ENCODE peak calls at places on chromosomes 16 and 17, in ten cellular contexts. One of them, this sample, is unnamed.

GRCh38 chr17:42774066-42774750 is 959 bp downstream of the VPS25 start:
- DNase-seq in T-helper 9 cell: no peak
- DNase-seq in body of pancreas: no peak
- DNase-seq in Daoy: peak; percentile 69
- DNase-seq in iris pigment epithelial cell: peak; percentile 51
- DNase-seq in anterior cingulate cortex: no peak
- DNase-seq in stimulated activated CD8-positive, alpha-beta memory T cell treated with anti-CD3 and anti-CD28 coated beads, Interleukin-2, amount 100 ng/mL, for 48 hours: no peak
- DNase-seq in neural progenitor cell: no peak
- DNase-seq in HTR-8/SVneo: no peak
- DNase-seq in Calu3: no peak
- DNase-seq in this sample: no peak

GRCh38 chr16:23871924-23872323 is 36.1 kb downstream of the PRKCB start:
- DNase-seq in T-helper 9 cell: no peak
- DNase-seq in body of pancreas: peak; percentile 25
- DNase-seq in Daoy: no peak
- DNase-seq in iris pigment epithelial cell: no peak
- DNase-seq in anterior cingulate cortex: peak; percentile 15
- DNase-seq in stimulated activated CD8-positive, alpha-beta memory T cell treated with anti-CD3 and anti-CD28 coated beads, Interleukin-2, amount 100 ng/mL, for 48 hours: no peak
- DNase-seq in neural progenitor cell: no peak
- DNase-seq in HTR-8/SVneo: no peak
- DNase-seq in Calu3: no peak
- DNase-seq in this sample: no peak

GRCh38 chr16:48609453-48610023 is 442 bp downstream of the N4BP1 start:
- DNase-seq in T-helper 9 cell: no peak
- DNase-seq in body of pancreas: peak; percentile 75
- DNase-seq in Daoy: no peak
- DNase-seq in iris pigment epithelial cell: peak; percentile 34
- DNase-seq in anterior cingulate cortex: peak; percentile 59
- DNase-seq in stimulated activated CD8-positive, alpha-beta memory T cell treated with anti-CD3 and anti-CD28 coated beads, Interleukin-2, amount 100 ng/mL, for 48 hours: peak; percentile 28
- DNase-seq in neural progenitor cell: peak; percentile 86
- DNase-seq in HTR-8/SVneo: peak; percentile 22
- DNase-seq in Calu3: peak; percentile 20
- DNase-seq in this sample: peak; percentile 64

GRCh38 chr16:85916141-85916890 is 17.4 kb downstream of the IRF8 start:
- DNase-seq in T-helper 9 cell: no peak
- DNase-seq in body of pancreas: peak; percentile 87
- DNase-seq in Daoy: peak; percentile 76
- DNase-seq in iris pigment epithelial cell: peak; percentile 52
- DNase-seq in anterior cingulate cortex: no peak
- DNase-seq in stimulated activated CD8-positive, alpha-beta memory T cell treated with anti-CD3 and anti-CD28 coated beads, Interleukin-2, amount 100 ng/mL, for 48 hours: no peak
- DNase-seq in neural progenitor cell: no peak
- DNase-seq in HTR-8/SVneo: no peak
- DNase-seq in Calu3: peak; percentile 75
- DNase-seq in this sample: peak; percentile 58

GRCh38 chr16:23953476-23953875 is 117.7 kb downstream of the PRKCB start:
- DNase-seq in T-helper 9 cell: no peak
- DNase-seq in body of pancreas: no peak
- DNase-seq in Daoy: no peak
- DNase-seq in iris pigment epithelial cell: no peak
- DNase-seq in anterior cingulate cortex: no peak
- DNase-seq in stimulated activated CD8-positive, alpha-beta memory T cell treated with anti-CD3 and anti-CD28 coated beads, Interleukin-2, amount 100 ng/mL, for 48 hours: no peak
- DNase-seq in neural progenitor cell: no peak
- DNase-seq in HTR-8/SVneo: no peak
- DNase-seq in Calu3: no peak
- DNase-seq in this sample: no peak

GRCh38 chr17:47207143-47208067 is 1.7 kb upstream of the MYL4 start:
- DNase-seq in T-helper 9 cell: no peak
- DNase-seq in body of pancreas: no peak
- DNase-seq in Daoy: no peak
- DNase-seq in iris pigment epithelial cell: no peak
- DNase-seq in anterior cingulate cortex: no peak
- DNase-seq in stimulated activated CD8-positive, alpha-beta memory T cell treated with anti-CD3 and anti-CD28 coated beads, Interleukin-2, amount 100 ng/mL, for 48 hours: no peak
- DNase-seq in neural progenitor cell: no peak
- DNase-seq in HTR-8/SVneo: no peak
- DNase-seq in Calu3: no peak
- DNase-seq in this sample: no peak

GRCh38 chr16:49532243-49532870 is 158.8 kb downstream of the C16orf78 start:
- DNase-seq in T-helper 9 cell: no peak
- DNase-seq in body of pancreas: no peak
- DNase-seq in Daoy: no peak
- DNase-seq in iris pigment epithelial cell: no peak
- DNase-seq in anterior cingulate cortex: no peak
- DNase-seq in stimulated activated CD8-positive, alpha-beta memory T cell treated with anti-CD3 and anti-CD28 coated beads, Interleukin-2, amount 100 ng/mL, for 48 hours: no peak
- DNase-seq in neural progenitor cell: peak; percentile 59
- DNase-seq in HTR-8/SVneo: no peak
- DNase-seq in Calu3: no peak
- DNase-seq in this sample: no peak

GRCh38 chr17:7217113-7217987 is 2.3 kb downstream of the DLG4 start:
- DNase-seq in T-helper 9 cell: no peak
- DNase-seq in body of pancreas: peak; percentile 64
- DNase-seq in Daoy: peak; percentile 61
- DNase-seq in iris pigment epithelial cell: peak; percentile 73
- DNase-seq in anterior cingulate cortex: no peak
- DNase-seq in stimulated activated CD8-positive, alpha-beta memory T cell treated with anti-CD3 and anti-CD28 coated beads, Interleukin-2, amount 100 ng/mL, for 48 hours: no peak
- DNase-seq in neural progenitor cell: peak; percentile 81
- DNase-seq in HTR-8/SVneo: no peak
- DNase-seq in Calu3: no peak
- DNase-seq in this sample: peak; percentile 78